ENCODE peak calls at places on chromosomes 3 and 15, in six cellular contexts. R is stomach, W is uterus, C is Peyer's patch, T is body of pancreas, Z is ovary. E is an unnamed sample.

GRCh38 chr15:46456431-46456830 is 821.6 kb downstream of the SQOR start:
- DNase-seq in W (no peak), T (no peak), Z (no peak), C (no peak), R (no peak), E (no peak)

GRCh38 chr3:169077394-169077906 is 586.1 kb downstream of the MECOM start:
- DNase-seq in W (no peak), R (no peak), T (no peak), C (no peak), Z (no peak), E (no peak)

GRCh38 chr15:66130496-66131014 is 123.0 kb downstream of the MEGF11 start:
- DNase-seq in R (no peak), Z (no peak), W (no peak), C (no peak), T (no peak), E (no peak)

GRCh38 chr3:119323401-119324107 is 29.4 kb downstream of the ARHGAP31 start:
- DNase-seq in W (no peak), C (peak), R (no peak), Z (no peak), T (peak), E (peak)

GRCh38 chr3:127820221-127820870 is 2.0 kb downstream of the MGLL start:
- DNase-seq in T (peak), C (no peak), W (no peak), Z (no peak), R (no peak), E (no peak)

GRCh38 chr3:106454497-106454896 is 585.7 kb upstream of the CBLB start:
- DNase-seq in Z (no peak), W (no peak), R (no peak), C (no peak), T (no peak), E (no peak)

GRCh38 chr3:9062570-9062969 is 99.3 kb upstream of the RAD18 start:
- DNase-seq in W (no peak), C (no peak), R (no peak), Z (no peak), T (no peak), E (no peak)

GRCh38 chr3:3862534-3862933 is 63.3 kb downstream of the LRRN1 start:
- DNase-seq in W (no peak), Z (no peak), R (no peak), T (no peak), C (no peak), E (no peak)

GRCh38 chr3:13626396-13626795 is 77.5 kb downstream of the FBLN2 start:
- DNase-seq in Z (no peak), T (no peak), W (no peak), R (no peak), C (no peak), E (no peak)

GRCh38 chr15:84811151-84811550 is 6.0 kb upstream of the ALPK3 start:
- DNase-seq in R (no peak), C (no peak), Z (no peak), T (no peak), W (no peak), E (no peak)

GRCh38 chr15:96561593-96561992 is 231.1 kb downstream of the NR2F2 start:
- DNase-seq in R (no peak), Z (no peak), W (no peak), T (no peak), C (no peak), E (no peak)

GRCh38 chr3:128488995-128489859 is 3.8 kb downstream of the GATA2 start:
- DNase-seq in Z (peak), R (no peak), W (peak), T (peak), C (peak), E (no peak)

GRCh38 chr3:159848348-159849118 is 140.1 kb upstream of the IL12A start:
- DNase-seq in T (no peak), Z (no peak), R (no peak), C (no peak), W (no peak), E (no peak)

GRCh38 chr3:100316656-100317069 is 17.9 kb upstream of the NIT2 start:
- DNase-seq in C (no peak), Z (peak), R (no peak), T (peak), W (peak), E (peak)

GRCh38 chr15:51132384-51133139 is 37.9 kb upstream of the TNFAIP8L3 start:
- DNase-seq in T (no peak), W (peak), R (no peak), Z (peak), C (no peak), E (peak)

GRCh38 chr3:104273046-104273649 is 1093.6 kb upstream of the ALCAM start:
- DNase-seq in Z (no peak), W (no peak), C (no peak), T (no peak), R (no peak), E (no peak)

GRCh38 chr3:58383476-58383875 is 50.2 kb downstream of the PDHB start:
- DNase-seq in W (no peak), Z (no peak), C (no peak), R (no peak), T (no peak), E (no peak)

GRCh38 chr15:100760357-100760903 is 119.2 kb upstream of the ALDH1A3 start:
- DNase-seq in C (no peak), W (no peak), Z (no peak), R (no peak), T (no peak), E (no peak)

GRCh38 chr3:46208167-46208704 is at the start of gene CCR1:
- DNase-seq in R (no peak), Z (no peak), W (no peak), C (peak), T (no peak), E (peak)

GRCh38 chr3:70780790-70781189 is 468.4 kb upstream of the MDFIC2 start:
- DNase-seq in T (no peak), C (no peak), Z (no peak), R (no peak), W (no peak), E (no peak)

GRCh38 chr3:4766716-4767499 is 212.3 kb upstream of the BHLHE40 start:
- DNase-seq in W (no peak), R (no peak), T (no peak), Z (no peak), C (no peak), E (no peak)

GRCh38 chr3:36945326-36945980 is 599 bp upstream of the TRANK1 start:
- DNase-seq in Z (peak), W (no peak), T (no peak), R (no peak), C (no peak), E (no peak)

GRCh38 chr3:71690222-71690821 is 34.9 kb downstream of the EIF4E3 start:
- DNase-seq in C (no peak), R (no peak), W (no peak), Z (peak), T (no peak), E (peak)

GRCh38 chr3:148999806-149000205 is 8.5 kb downstream of the GYG1 start:
- DNase-seq in R (no peak), W (no peak), C (no peak), T (no peak), Z (no peak), E (no peak)
- H3K27ac ChIP-seq in R (no peak), W (no peak), C (no peak), T (no peak), Z (no peak), E (no peak)

DNA sequence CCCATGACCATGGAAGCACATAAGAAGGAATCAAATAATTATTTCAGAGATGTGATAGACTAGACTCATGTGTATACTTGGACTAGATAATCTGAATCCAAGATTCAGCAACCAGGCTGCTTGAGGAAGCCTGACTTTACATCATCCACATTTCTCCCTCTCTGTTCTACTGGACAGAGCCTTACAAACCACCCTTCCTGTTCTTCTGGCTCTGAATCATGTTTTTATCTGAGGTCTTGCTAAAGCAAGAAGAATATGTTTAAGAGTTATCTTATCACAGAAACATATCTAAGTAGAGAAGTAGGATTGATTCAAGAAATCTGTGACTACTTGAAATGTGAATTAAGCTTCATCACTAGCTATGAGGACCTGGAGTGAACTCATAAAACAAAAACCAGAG is 71.1 kb upstream of the SLC24A5 start:
- DNase-seq in Z (no peak), R (no peak), C (no peak), W (no peak), T (no peak), E (no peak)
- TF ChIP-seq POLR2A in Z (no peak), R (no peak), C (no peak), W (no peak), T (no peak), E (no peak)

GRCh38 chr15:26882112-26882511 is 15.2 kb downstream of the GABRA5 start:
- DNase-seq in Z (no peak), T (no peak), R (no peak), W (no peak), C (no peak), E (no peak)
- TF ChIP-seq CTCF in Z (no peak), T (no peak), R (no peak), W (no peak), C (no peak), E (no peak)

GRCh38 chr3:33360136-33360825 is 79.9 kb downstream of the UBP1 start:
- DNase-seq in R (no peak), Z (no peak), C (no peak), T (no peak), W (no peak), E (no peak)
- H3K27ac ChIP-seq in R (peak), Z (no peak), C (no peak), T (no peak), W (no peak), E (no peak)

GRCh38 chr3:52070724-52071621 is 14.6 kb upstream of the DUSP7 start:
- DNase-seq in R (no peak), C (no peak), W (peak), T (peak), Z (no peak), E (no peak)
- TF ChIP-seq POLR2A in R (no peak), C (no peak), W (no peak), T (no peak), Z (no peak), E (no peak)

GRCh38 chr15:76185716-76186115 is 125.6 kb downstream of the ETFA start:
- DNase-seq in T (no peak), C (no peak), W (no peak), R (peak), Z (no peak), E (no peak)
- TF ChIP-seq CTCF in T (peak), C (peak), W (no peak), R (peak), Z (no peak), E (no peak)

GRCh38 chr15:30928076-30928475 is 24.4 kb downstream of the FAN1 start:
- DNase-seq in T (no peak), Z (no peak), C (no peak), W (no peak), R (no peak), E (no peak)

GRCh38 chr15:30927148-30927761 is 23.5 kb downstream of the FAN1 start:
- DNase-seq in W (no peak), R (no peak), Z (no peak), T (no peak), C (no peak), E (no peak)

GRCh38 chr15:30930422-30930821 is 26.7 kb downstream of the FAN1 start:
- DNase-seq in R (no peak), T (no peak), W (no peak), C (no peak), Z (no peak), E (no peak)

GRCh38 chr15:30929064-30929669 is 25.5 kb downstream of the FAN1 start:
- DNase-seq in Z (no peak), W (no peak), R (no peak), T (peak), C (no peak), E (no peak)

GRCh38 chr15:30929982-30930381 is 26.3 kb downstream of the FAN1 start:
- DNase-seq in C (no peak), Z (no peak), W (no peak), T (no peak), R (no peak), E (no peak)
- H3K27ac ChIP-seq in C (no peak), Z (no peak), W (no peak), T (no peak), R (no peak), E (no peak)

GRCh38 chr3:147419731-147420360 is 10.7 kb downstream of the ZIC1 start:
- DNase-seq in W (no peak), T (no peak), R (no peak), C (no peak), Z (no peak), E (no peak)

GRCh38 chr3:147422226-147422933 is 13.2 kb downstream of the ZIC1 start:
- DNase-seq in C (no peak), R (no peak), W (no peak), Z (no peak), T (no peak), E (no peak)

GRCh38 chr3:147420361-147421183 is 11.4 kb downstream of the ZIC1 start:
- DNase-seq in Z (no peak), C (no peak), W (no peak), T (no peak), R (no peak), E (no peak)

GRCh38 chr3:147422934-147423599 is 13.9 kb downstream of the ZIC1 start:
- DNase-seq in Z (no peak), T (no peak), C (no peak), R (no peak), W (no peak), E (no peak)

DNA sequence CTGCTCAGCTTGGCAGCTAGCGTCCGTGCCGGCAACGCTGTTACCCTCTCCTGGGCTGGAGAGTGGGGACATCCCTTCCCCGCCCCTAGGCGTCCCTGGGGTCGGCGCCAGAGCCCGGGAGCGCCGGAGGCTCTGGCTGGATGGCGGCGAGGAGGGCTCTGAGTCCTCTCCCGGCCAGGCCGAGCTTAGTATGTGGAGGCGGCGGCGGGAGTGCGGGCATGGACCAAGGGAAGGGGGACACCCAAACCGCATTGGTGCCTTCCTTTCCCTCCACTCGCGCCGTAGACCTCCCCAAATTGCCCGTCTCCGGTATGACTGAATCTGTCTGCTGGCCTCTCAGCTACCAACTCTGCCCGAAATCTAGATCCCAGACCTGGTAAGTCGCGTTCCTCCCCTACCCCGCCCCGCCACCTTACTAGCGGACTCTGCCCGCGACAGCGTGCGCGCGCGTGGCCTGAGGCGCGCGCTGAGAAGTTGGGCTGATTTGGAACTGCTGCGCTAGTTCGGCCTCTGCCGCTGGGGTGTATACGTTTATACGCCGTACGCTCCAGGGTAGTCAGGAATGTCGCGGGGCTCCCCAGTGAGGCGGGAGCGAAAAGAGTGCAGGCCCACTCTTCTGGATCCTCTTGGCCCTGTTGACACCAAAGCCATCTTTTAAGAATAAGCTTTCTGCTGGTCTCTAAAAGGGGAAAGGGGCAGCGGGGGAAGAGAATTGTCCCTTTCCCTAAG is 12.2 kb downstream of the ZIC1 start:
- DNase-seq in W (no peak), C (no peak), R (no peak), Z (no peak), T (no peak), E (no peak)
- TF ChIP-seq POLR2A in W (no peak), C (no peak), R (no peak), Z (no peak), T (no peak), E (no peak)

E was measured in testis.